ENCODE peak calls at places on chromosomes 12 and 14, in nine cellular contexts. Y, B, S, Q, J, P, H, A and N are unnamed samples. For H3K27me3 and H3K4me1, the result is how much of the 10 kb centered on the place peaks cover.

GRCh38 chr14:101823511-101824120 is 62.1 kb downstream of the PPP2R5C start:
- DNase-seq in B (peak), H (no peak), J (no peak), P (no peak), A (no peak), S (peak), Q (no peak), Y (no peak), N (no peak)

GRCh38 chr12:31835276-31835882 is 106.6 kb upstream of the AMN1 start:
- DNase-seq in H (no peak), S (no peak), Y (no peak), P (no peak), A (no peak), J (no peak), B (no peak), Q (no peak), N (no peak)

GRCh38 chr12:123931686-123932321 is 40.8 kb downstream of the CCDC92 start:
- DNase-seq in Q (no peak), H (no peak), Y (no peak), P (no peak), J (no peak), A (no peak), S (no peak), B (peak), N (no peak)

GRCh38 chr14:22448035-22448904 is 140.8 kb downstream of the DAD1 start:
- DNase-seq in B (no peak), P (no peak), S (no peak), Q (no peak), Y (no peak), A (no peak), H (no peak), J (peak), N (no peak)

GRCh38 chr12:105485321-105485910 is 154.9 kb downstream of the C12orf75 start:
- DNase-seq in Q (peak), A (peak), Y (no peak), S (peak), J (no peak), H (peak), P (peak), B (no peak), N (peak)

GRCh38 chr14:104180561-104181165 is 42.3 kb downstream of the KIF26A start:
- DNase-seq in J (no peak), Y (no peak), H (no peak), A (no peak), P (no peak), B (no peak), S (no peak), Q (no peak), N (no peak)

GRCh38 chr12:124639407-124639806 is 72.0 kb upstream of the NCOR2 start:
- DNase-seq in B (no peak), H (no peak), S (no peak), P (no peak), Q (no peak), A (no peak), J (no peak), Y (no peak), N (no peak)

GRCh38 chr12:58564721-58565120 is 355.6 kb downstream of the LRIG3 start:
- DNase-seq in J (no peak), A (no peak), H (no peak), Q (peak), Y (no peak), P (peak), B (no peak), S (peak), N (no peak)

GRCh38 chr12:60920841-60921495 is 1325.1 kb downstream of the SLC16A7 start:
- DNase-seq in P (peak), Y (no peak), H (no peak), B (no peak), Q (peak), S (peak), J (no peak), A (no peak), N (no peak)

GRCh38 chr12:1920436-1920835 is 2.0 kb upstream of the CACNA2D4 start:
- DNase-seq in P (no peak), S (no peak), B (no peak), Q (no peak), H (no peak), Y (no peak), J (peak), A (no peak), N (no peak)

GRCh38 chr12:1922985-1923384 is 4.5 kb upstream of the CACNA2D4 start:
- DNase-seq in Y (no peak), Q (no peak), A (no peak), H (no peak), S (no peak), P (no peak), B (no peak), J (peak), N (no peak)

GRCh38 chr12:1920971-1921370 is 2.5 kb upstream of the CACNA2D4 start:
- DNase-seq in Y (no peak), J (peak), A (no peak), B (no peak), H (no peak), P (no peak), S (no peak), Q (no peak), N (peak)

GRCh38 chr12:1919763-1920162 is 1.3 kb upstream of the CACNA2D4 start:
- DNase-seq in S (no peak), Y (no peak), P (no peak), Q (no peak), H (no peak), J (no peak), A (no peak), B (no peak), N (no peak)

DNA sequence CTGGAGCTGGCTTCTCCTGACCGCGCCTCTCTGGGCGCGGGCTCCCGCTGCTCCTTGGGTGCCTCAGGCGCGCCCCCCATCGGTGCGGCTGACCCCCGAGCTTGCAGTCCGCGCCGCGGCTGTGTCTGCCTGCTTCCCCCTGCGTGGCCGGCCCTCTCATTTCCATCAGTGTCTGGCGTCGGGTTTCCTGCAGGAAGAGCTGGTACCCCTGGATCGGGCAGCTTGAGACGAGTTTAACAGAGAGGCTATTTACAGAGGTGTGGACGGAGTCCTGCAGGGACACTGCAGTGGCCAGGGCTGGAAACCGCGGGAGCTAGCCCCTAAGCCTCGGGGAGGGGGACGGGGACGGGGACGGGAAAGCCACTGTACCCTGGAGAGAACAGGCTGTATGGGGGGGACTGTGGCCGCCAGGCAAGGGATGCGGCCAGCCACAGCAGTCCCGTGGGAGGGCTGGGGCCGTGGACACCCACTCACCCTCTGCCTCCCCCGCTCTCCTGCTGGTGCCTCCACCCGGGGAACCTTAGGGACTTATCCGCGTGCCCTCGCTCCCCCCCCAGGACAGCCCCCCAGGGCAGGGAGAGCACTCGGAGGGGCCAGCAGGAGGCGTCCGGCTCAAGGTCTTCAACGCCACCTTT is 3.7 kb upstream of the CACNA2D4 start:
- DNase-seq in H (no peak), Q (no peak), A (no peak), S (no peak), B (no peak), J (peak), Y (no peak), P (no peak), N (no peak)
- H3K27me3 ChIP-seq in H (under half), Q (under half), A (under half), S (under half), B (under half), J (under half), Y (under half), P (half or more), N (under half)

GRCh38 chr14:68504861-68505260 is 288.0 kb downstream of the ZFP36L1 start:
- DNase-seq in B (no peak), Q (no peak), P (no peak), A (no peak), H (no peak), S (no peak), Y (no peak), J (no peak), N (no peak)
- H3K4me1 ChIP-seq in B (half or more), Q (under half), P (under half), A (under half), H (under half), S (under half), Y (under half), J (under half), N (under half)

GRCh38 chr12:71441350-71441748 is 1.8 kb downstream of the LGR5 start:
- DNase-seq in S (no peak), A (no peak), B (no peak), H (no peak), P (no peak), Y (no peak), Q (no peak), J (no peak), N (no peak)
- H3K27me3 ChIP-seq in S (under half), A (half or more), B (under half), H (half or more), P (under half), Y (under half), Q (under half), J (under half), N (under half)

GRCh38 chr14:100239840-100240724 is 1.1 kb downstream of the YY1 start:
- DNase-seq in H (peak), Q (peak), B (peak), P (peak), S (peak), J (peak), A (peak), Y (peak), N (peak)

GRCh38 chr14:100238419-100239199 is at the start of gene YY1:
- DNase-seq in Y (peak), P (peak), B (peak), H (peak), A (peak), Q (peak), S (peak), J (peak), N (peak)

GRCh38 chr14:100236873-100237272 is 2.1 kb upstream of the YY1 start:
- DNase-seq in J (no peak), S (no peak), B (no peak), A (no peak), Y (no peak), Q (no peak), P (no peak), H (no peak), N (no peak)

GRCh38 chr14:100239200-100239839 is 376 bp downstream of the YY1 start:
- DNase-seq in Q (no peak), B (no peak), P (no peak), Y (no peak), H (peak), S (no peak), A (peak), J (peak), N (peak)

DNA sequence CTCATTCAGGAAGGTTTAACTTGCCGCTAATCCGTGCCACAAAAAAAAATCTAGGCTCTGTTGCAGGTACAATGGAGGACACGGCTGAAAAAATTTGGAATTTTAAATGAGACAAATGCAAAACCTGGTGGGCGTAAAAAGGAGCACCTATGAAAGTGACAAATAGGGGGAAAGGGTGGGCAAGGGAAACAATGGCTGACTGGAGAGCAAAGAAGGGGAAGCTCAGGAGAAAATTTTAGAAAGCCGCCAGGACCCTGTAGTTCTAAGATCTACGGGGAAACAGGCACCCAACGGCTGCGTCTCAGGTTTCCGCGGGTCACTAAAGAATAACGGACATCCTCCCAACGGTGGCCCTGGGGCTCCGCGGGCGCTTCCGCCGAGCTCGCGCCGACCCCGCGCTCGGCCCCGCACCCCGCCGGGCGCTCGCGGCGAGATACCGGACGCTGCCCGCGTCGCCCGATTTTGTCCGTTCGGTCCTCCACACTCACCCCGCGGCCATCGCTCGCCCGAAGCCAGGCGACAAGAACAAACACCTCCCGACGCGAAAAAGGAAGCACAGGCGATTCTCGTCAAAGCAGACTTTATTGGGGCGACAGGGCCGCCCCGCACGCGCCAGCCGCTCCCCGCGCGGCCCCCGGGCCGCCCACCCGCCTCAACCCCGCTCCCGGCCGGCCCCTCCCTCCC is 1.1 kb upstream of the YY1 start:
- DNase-seq in S (peak), P (peak), H (peak), J (peak), A (peak), B (peak), Y (peak), Q (peak), N (peak)
- H3K4me1 ChIP-seq in S (under half), P (under half), H (half or more), J (half or more), A (under half), B (half or more), Y (under half), Q (under half), N (under half)

DNA sequence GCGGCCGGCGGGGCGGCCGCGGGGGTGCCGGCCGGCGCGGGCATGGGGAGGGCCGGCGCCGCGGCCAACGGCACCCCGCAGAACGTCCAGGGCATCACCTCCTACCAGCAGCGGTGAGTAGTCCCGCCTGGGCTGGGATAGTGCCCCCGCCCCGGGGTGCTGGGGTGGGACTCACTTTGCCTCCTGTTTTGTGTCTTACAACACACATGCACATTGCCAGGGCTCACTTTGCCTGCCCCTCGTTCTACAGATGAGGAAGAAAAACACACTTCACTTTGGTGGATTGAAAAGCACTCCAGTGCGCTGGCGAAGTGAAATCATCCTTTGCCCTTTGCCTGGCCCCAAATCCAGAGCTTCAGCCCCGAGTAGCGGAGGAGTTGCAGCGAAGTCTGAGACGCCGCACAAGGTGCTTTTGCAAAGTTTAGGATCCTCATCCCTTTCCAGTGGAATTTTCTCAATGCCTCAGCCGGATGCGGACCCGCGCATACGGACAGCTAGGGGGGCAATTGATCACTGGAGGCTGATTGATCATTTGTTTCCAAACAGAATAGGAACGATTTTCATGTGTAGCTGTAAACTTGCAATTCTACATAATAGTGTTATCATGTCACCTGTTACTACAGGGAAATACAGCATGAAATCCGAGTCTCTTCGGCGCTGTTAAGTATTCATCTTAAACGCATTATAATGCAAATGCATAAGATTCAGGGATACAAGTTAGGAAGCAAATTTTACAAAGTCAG is 3.6 kb upstream of the NPAS3 start:
- DNase-seq in J (no peak), Y (no peak), P (no peak), Q (no peak), A (no peak), S (peak), H (no peak), B (no peak), N (peak)
- H3K27me3 ChIP-seq in J (under half), Y (under half), P (half or more), Q (half or more), A (half or more), S (half or more), H (half or more), B (under half), N (under half)

GRCh38 chr12:116735084-116735483 is 2.8 kb downstream of the SPRING1 start:
- DNase-seq in S (no peak), J (no peak), B (no peak), P (no peak), A (no peak), Y (no peak), Q (no peak), H (no peak), N (no peak)

GRCh38 chr12:116734156-116734768 is 3.6 kb downstream of the SPRING1 start:
- DNase-seq in A (no peak), H (no peak), Y (no peak), S (no peak), B (no peak), J (no peak), Q (no peak), P (no peak), N (no peak)

GRCh38 chr12:116735951-116736599 is 1.8 kb downstream of the SPRING1 start:
- DNase-seq in P (no peak), S (no peak), B (no peak), Q (no peak), J (no peak), A (no peak), Y (no peak), H (no peak), N (peak)

GRCh38 chr12:116727902-116728301 is 10.0 kb downstream of the SPRING1 start:
- DNase-seq in H (no peak), B (no peak), S (no peak), P (no peak), Y (no peak), Q (no peak), J (no peak), A (no peak), N (no peak)

GRCh38 chr12:116731801-116732200 is 6.1 kb downstream of the SPRING1 start:
- DNase-seq in J (no peak), H (no peak), P (no peak), B (no peak), Q (no peak), A (no peak), Y (no peak), S (no peak), N (no peak)
- H3K4me1 ChIP-seq in J (under half), H (under half), P (under half), B (under half), Q (under half), A (under half), Y (under half), S (under half), N (under half)

DNA sequence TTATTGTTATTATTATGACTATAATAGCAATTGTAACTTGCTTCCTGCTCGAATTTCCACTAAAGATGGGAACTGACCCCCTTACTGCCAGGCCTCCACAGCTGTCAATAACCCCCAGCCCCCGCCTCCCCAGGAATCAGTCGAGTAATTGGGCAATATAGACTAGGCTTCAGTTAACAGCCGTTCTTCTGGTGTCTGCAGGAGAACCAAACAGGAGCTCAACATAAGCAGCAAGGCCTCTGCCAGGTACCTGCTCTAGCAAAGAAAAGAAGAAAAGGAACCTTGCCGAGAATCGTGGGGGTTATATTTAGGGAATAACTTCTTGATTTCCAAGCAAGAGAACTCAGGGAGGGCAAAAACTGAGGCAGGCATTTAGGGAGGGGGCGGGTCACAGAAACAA is 21.8 kb downstream of the HOXC4 start:
- DNase-seq in H (no peak), P (no peak), Y (no peak), S (no peak), B (no peak), A (no peak), J (no peak), Q (no peak), N (no peak)
- H3K27me3 ChIP-seq in H (half or more), P (under half), Y (under half), S (under half), B (under half), A (half or more), J (under half), Q (under half), N (under half)

DNA sequence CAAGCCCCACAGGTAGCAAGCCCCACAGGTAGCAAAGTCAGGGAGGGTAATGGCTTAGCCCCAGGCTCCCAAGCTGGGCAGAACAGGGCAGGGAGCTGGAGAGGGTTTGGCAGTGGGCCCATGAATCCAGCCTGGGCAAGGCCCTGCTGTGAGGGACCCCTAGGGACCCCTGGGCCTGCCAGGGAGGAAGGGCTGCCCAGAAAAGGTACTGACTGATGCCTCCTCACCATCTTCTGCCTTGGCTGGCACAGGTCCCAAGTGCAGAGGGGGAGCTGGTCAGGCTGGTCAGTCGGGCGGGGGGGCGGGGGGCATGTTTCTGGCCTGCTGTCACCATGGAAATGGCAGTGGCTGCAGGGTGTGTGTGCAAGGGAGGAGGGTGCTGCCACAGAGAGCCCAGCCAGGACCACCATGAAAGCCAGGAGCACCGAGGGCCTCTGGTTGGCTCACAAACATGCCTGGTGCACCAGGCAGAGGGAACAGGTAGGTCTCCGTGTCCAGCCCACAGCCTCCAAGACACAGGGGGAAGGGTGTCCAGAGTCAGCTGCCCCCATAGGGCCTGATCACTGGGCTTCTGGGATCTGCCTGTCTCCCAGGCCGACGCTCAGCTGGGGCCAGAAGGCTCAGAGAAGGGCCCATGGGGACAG is 1.5 kb upstream of the CRIP2 start:
- DNase-seq in B (no peak), H (peak), Y (no peak), J (no peak), P (no peak), Q (no peak), A (peak), S (no peak), N (no peak)
- H3K4me1 ChIP-seq in B (under half), H (half or more), Y (under half), J (half or more), P (under half), Q (under half), A (half or more), S (half or more), N (under half)